ENCODE peak calls at places on chromosome 16, in ten cellular contexts. O is NCI-H1930; N is T47D; J is NCI-H2029 treated with DMSO at 0.1 percent for 48 hours; H is nephron progenitor cell; W is gastrocnemius medialis; G is cardiac muscle cell; I is AG20443; Z is activated CD4-positive, alpha-beta T cell treated with anti-CD3 and anti-CD28 coated beads, Interleukin-2, amount 50 U/mL, for 48 hours; T is stimulated activated CD4-positive, alpha-beta T cell treated with anti-CD3 and anti-CD28 coated beads, Interleukin-1b, Interleukin-23, amount 100 ng/mL, for 24 hours. X is an unnamed sample.

GRCh38 chr16:83913234-83913633 is 14.3 kb downstream of the MLYCD start:
- DNase-seq in T (no peak), I (no peak), O (no peak), J (no peak), G (no peak), Z (no peak), H (no peak), N (no peak), W (peak), X (no peak)

GRCh38 chr16:28182183-28182582 is 29.6 kb downstream of the XPO6 start:
- DNase-seq in N (no peak), J (no peak), Z (peak), W (no peak), G (no peak), I (peak), T (peak), H (no peak), O (no peak), X (no peak)

GRCh38 chr16:28202147-28202746 is 9.5 kb downstream of the XPO6 start:
- DNase-seq in N (no peak), I (no peak), W (no peak), Z (no peak), T (no peak), J (no peak), H (no peak), O (no peak), G (no peak), X (no peak)

GRCh38 chr16:58280846-58281301 is 14.0 kb downstream of the PRSS54 start:
- DNase-seq in J (no peak), I (no peak), T (no peak), N (no peak), W (no peak), G (no peak), O (no peak), H (no peak), Z (no peak), X (no peak)

GRCh38 chr16:23754594-23755483 is at the start of gene CHP2:
- DNase-seq in Z (no peak), H (peak), G (peak), N (no peak), W (no peak), T (no peak), O (no peak), J (no peak), I (peak), X (no peak)

GRCh38 chr16:919658-920631 is 50.8 kb downstream of the LMF1 start:
- DNase-seq in Z (no peak), N (no peak), I (peak), W (no peak), J (no peak), G (no peak), H (no peak), O (no peak), T (no peak), X (no peak)

GRCh38 chr16:58000706-58001676 is at the start of gene USB1:
- DNase-seq in O (peak), Z (peak), W (peak), I (peak), H (peak), G (peak), T (peak), J (no peak), N (peak), X (peak)

GRCh38 chr16:4089811-4090293 is 26.4 kb downstream of the ADCY9 start:
- DNase-seq in Z (no peak), I (no peak), J (no peak), T (no peak), W (peak), O (no peak), N (no peak), G (no peak), H (no peak), X (no peak)

GRCh38 chr16:59260892-59261291 is 526.8 kb upstream of the GOT2 start:
- DNase-seq in W (no peak), T (no peak), N (no peak), O (no peak), I (no peak), G (no peak), J (no peak), H (no peak), Z (no peak), X (no peak)

X was measured in neuronal stem cell.